ENCODE peak calls at places on chromosome 18, in five cellular contexts. Q, A, I, H and B are unnamed samples.
A peak's percentile ranks its signal among the peaks of the same experiment; 100 is the strongest.

GRCh38 chr18:26719909-26720308 is 145.6 kb downstream of the AQP4 start:
- DNase-seq in Q (no peak), A (no peak), I (no peak), H (no peak), B (no peak)

GRCh38 chr18:68394705-68395104 is 320.2 kb downstream of the TMX3 start:
- DNase-seq in Q (no peak), A (no peak), I (peak; percentile 24), H (no peak), B (no peak)

GRCh38 chr18:57446322-57446721 is 11.1 kb downstream of the ONECUT2 start:
- DNase-seq in Q (no peak), A (no peak), I (peak; percentile 24), H (no peak), B (no peak)

GRCh38 chr18:21598726-21599584 is 1.5 kb downstream of the ESCO1 start:
- DNase-seq in Q (no peak), A (no peak), I (no peak), H (no peak), B (no peak)

GRCh38 chr18:59910967-59911366 is 11.2 kb downstream of the PMAIP1 start:
- DNase-seq in Q (no peak), A (peak; percentile 44), I (peak; percentile 67), H (no peak), B (no peak)

GRCh38 chr18:11005528-11005927 is 143.8 kb downstream of the PIEZO2 start:
- DNase-seq in Q (no peak), A (peak; percentile 56), I (peak; percentile 74), H (no peak), B (no peak)

GRCh38 chr18:41370740-41371623 is 584.1 kb upstream of the PIK3C3 start:
- DNase-seq in Q (no peak), A (no peak), I (no peak), H (no peak), B (no peak)

GRCh38 chr18:76619342-76620315 is 124.6 kb upstream of the ZNF516 start:
- DNase-seq in Q (no peak), A (peak; percentile 75), I (peak; percentile 91), H (peak; percentile 75), B (no peak)

GRCh38 chr18:22977847-22978701 is 44.9 kb downstream of the RBBP8 start:
- DNase-seq in Q (peak; percentile 48), A (no peak), I (peak; percentile 91), H (no peak), B (no peak)

GRCh38 chr18:51234117-51235010 is 36.9 kb upstream of the MEX3C start:
- DNase-seq in Q (no peak), A (no peak), I (peak; percentile 30), H (no peak), B (no peak)

GRCh38 chr18:79385749-79386341 is 9.9 kb upstream of the NFATC1 start:
- DNase-seq in Q (no peak), A (no peak), I (no peak), H (peak; percentile 63), B (no peak)

GRCh38 chr18:79395761-79396404 is at the start of gene NFATC1:
- DNase-seq in Q (no peak), A (peak; percentile 54), I (peak; percentile 66), H (peak; percentile 94), B (peak; percentile 84)

GRCh38 chr18:57754577-57755330 is 48.4 kb downstream of the ATP8B1 start:
- DNase-seq in Q (no peak), A (no peak), I (no peak), H (no peak), B (no peak)

GRCh38 chr18:53850918-53851317 is 373.6 kb downstream of the MBD2 start:
- DNase-seq in Q (no peak), A (no peak), I (no peak), H (no peak), B (no peak)

GRCh38 chr18:24959100-24959499 is 392.9 kb downstream of the ZNF521 start:
- DNase-seq in Q (no peak), A (no peak), I (no peak), H (no peak), B (no peak)

GRCh38 chr18:456361-456821 is 44.1 kb downstream of the COLEC12 start:
- DNase-seq in Q (peak; percentile 61), A (no peak), I (peak; percentile 92), H (no peak), B (no peak)

GRCh38 chr18:23966909-23967308 is 47.6 kb upstream of the TTC39C start:
- DNase-seq in Q (no peak), A (no peak), I (no peak), H (no peak), B (no peak)

GRCh38 chr18:70405051-70405450 is 116.2 kb downstream of the SOCS6 start:
- DNase-seq in Q (no peak), A (no peak), I (no peak), H (no peak), B (no peak)

GRCh38 chr18:5627756-5628511 is 84.1 kb upstream of the EPB41L3 start:
- DNase-seq in Q (no peak), A (no peak), I (no peak), H (peak; percentile 16), B (no peak)

GRCh38 chr18:58570360-58571064 is 58.4 kb downstream of the ALPK2 start:
- DNase-seq in Q (no peak), A (no peak), I (peak; percentile 37), H (no peak), B (no peak)

GRCh38 chr18:72502671-72503431 is 41.3 kb downstream of the CBLN2 start:
- DNase-seq in Q (no peak), A (no peak), I (no peak), H (peak; percentile 52), B (no peak)

DNA sequence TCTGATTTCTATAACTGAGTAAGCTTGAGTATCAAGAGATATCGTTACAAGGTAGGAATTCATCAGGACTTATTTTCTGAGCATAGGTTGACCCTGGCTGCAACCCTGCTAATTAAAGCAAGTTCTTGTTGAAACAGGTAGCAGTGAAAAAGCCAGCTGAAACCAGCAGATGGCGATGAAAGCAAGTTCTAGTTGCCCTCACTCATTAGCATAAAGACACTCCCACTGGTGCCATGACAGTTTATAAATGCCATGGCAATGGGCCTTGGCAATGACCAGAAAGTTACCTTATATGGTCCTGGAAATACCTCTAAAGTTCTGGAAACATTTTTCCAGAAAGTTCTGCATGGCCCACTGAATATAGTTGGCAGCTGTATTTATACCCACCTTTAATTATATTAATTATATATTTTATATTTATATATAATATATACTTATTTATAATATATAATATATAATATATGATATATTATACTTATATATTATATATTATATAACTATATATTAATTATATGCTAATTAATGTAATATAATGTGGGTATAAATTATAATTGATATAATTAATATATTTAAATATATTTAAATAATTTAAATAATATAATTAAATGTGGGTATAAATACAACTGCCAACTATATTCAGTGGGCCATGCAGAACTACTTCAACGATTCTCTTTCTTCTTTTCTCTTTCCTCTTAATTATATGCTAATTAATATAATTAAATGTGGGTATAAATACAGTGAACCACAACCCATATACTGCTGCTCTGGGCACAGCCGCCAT is 188.0 kb downstream of the CDH7 start:
- DNase-seq in Q (no peak), A (no peak), I (peak; percentile 9), H (no peak), B (no peak)
- TF ChIP-seq CTCF in Q (no peak), A (no peak), I (peak; percentile 12), H (peak; percentile 18), B (peak; percentile 69)

DNA sequence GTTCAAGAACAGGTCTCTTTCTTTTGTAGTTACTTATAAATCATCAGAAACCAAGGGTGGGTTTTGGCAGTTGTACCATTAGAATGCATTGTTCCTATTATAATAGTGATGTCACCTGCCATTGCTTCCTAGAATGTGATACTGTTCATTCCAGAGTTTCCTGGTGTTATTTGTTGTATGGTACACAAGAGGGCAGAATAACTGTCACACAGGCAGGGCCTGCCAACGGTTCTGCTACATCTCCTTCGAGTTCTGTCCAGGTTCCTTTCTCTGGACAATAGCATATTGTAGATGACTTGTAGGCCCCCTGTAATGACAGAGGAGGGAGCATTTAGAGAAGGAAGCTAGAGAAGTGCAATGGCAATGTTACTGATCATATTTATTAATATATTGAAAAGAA is 98.3 kb downstream of the KLHL14 start:
- DNase-seq in Q (no peak), A (no peak), I (peak; percentile 10), H (no peak), B (no peak)
- TF ChIP-seq CTCF in Q (no peak), A (no peak), I (peak; percentile 16), H (no peak), B (peak; percentile 45)

GRCh38 chr18:74604774-74605173 is 7.1 kb downstream of the ZNF407 start:
- DNase-seq in Q (no peak), A (no peak), I (no peak), H (no peak), B (no peak)
- TF ChIP-seq CTCF in Q (no peak), A (no peak), I (no peak), H (no peak), B (no peak)

GRCh38 chr18:28013064-28013463 is 163.9 kb downstream of the CDH2 start:
- DNase-seq in Q (no peak), A (no peak), I (peak; percentile 33), H (no peak), B (no peak)
- TF ChIP-seq CTCF in Q (peak; percentile 50), A (peak; percentile 55), I (peak; percentile 67), H (no peak), B (peak; percentile 70)

GRCh38 chr18:52484977-52485376 is 145.0 kb downstream of the DCC start:
- DNase-seq in Q (no peak), A (no peak), I (no peak), H (no peak), B (no peak)
- TF ChIP-seq CTCF in Q (no peak), A (no peak), I (no peak), H (no peak), B (no peak)

GRCh38 chr18:47755102-47755456 is 175.4 kb downstream of the SMAD2 start:
- DNase-seq in Q (no peak), A (no peak), I (no peak), H (no peak), B (peak; percentile 51)

GRCh38 chr18:47752796-47753645 is 177.4 kb downstream of the SMAD2 start:
- DNase-seq in Q (no peak), A (no peak), I (no peak), H (no peak), B (peak; percentile 56)

GRCh38 chr18:47754311-47755101 is 176.0 kb downstream of the SMAD2 start:
- DNase-seq in Q (no peak), A (peak; percentile 27), I (peak; percentile 7), H (peak; percentile 84), B (peak; percentile 77)

GRCh38 chr18:47756364-47757016 is 174.0 kb downstream of the SMAD2 start:
- DNase-seq in Q (no peak), A (peak; percentile 62), I (peak; percentile 42), H (no peak), B (peak; percentile 76)

GRCh38 chr18:47758000-47758399 is 172.5 kb downstream of the SMAD2 start:
- DNase-seq in Q (no peak), A (no peak), I (peak; percentile 5), H (no peak), B (no peak)
- TF ChIP-seq CTCF in Q (peak; percentile 39), A (no peak), I (peak; percentile 54), H (no peak), B (peak; percentile 60)

GRCh38 chr18:36284268-36284667 is 13.2 kb upstream of the FHOD3 start:
- DNase-seq in Q (no peak), A (no peak), I (no peak), H (no peak), B (no peak)
- TF ChIP-seq CTCF in Q (no peak), A (no peak), I (no peak), H (no peak), B (no peak)

GRCh38 chr18:44320619-44321460 is 359.8 kb upstream of the SETBP1 start:
- DNase-seq in Q (no peak), A (no peak), I (no peak), H (peak; percentile 43), B (no peak)
- TF ChIP-seq CTCF in Q (no peak), A (no peak), I (no peak), H (no peak), B (no peak)